ENCODE peak calls at places on chromosome 14, in ten cellular contexts. C, L, K, R, Y, Q, I, M, Z and U are unnamed samples.
A peak's percentile ranks its signal among the peaks of the same experiment; 100 is the strongest.

GRCh38 chr14:100894416-100894815 is 9.1 kb downstream of the RTL1 start:
- DNase-seq in C (no peak), L (no peak), K (no peak), R (no peak), Y (no peak), Q (no peak), I (no peak), M (no peak), Z (no peak), U (no peak)

GRCh38 chr14:99916091-99916383 is 122.8 kb downstream of the EML1 start:
- DNase-seq in C (no peak), L (no peak), K (no peak), R (no peak), Y (no peak), Q (no peak), I (no peak), M (no peak), Z (no peak), U (no peak)

GRCh38 chr14:85241022-85241880 is 288.7 kb upstream of the FLRT2 start:
- DNase-seq in C (no peak), L (no peak), K (no peak), R (no peak), Y (no peak), Q (no peak), I (no peak), M (no peak), Z (no peak), U (no peak)

GRCh38 chr14:64507376-64508156 is 3.0 kb downstream of the ZBTB1 start:
- DNase-seq in C (no peak), L (no peak), K (no peak), R (no peak), Y (no peak), Q (no peak), I (no peak), M (no peak), Z (no peak), U (no peak)

GRCh38 chr14:77145975-77146740 is 4.6 kb upstream of the ZDHHC22 start:
- DNase-seq in C (no peak), L (no peak), K (no peak), R (no peak), Y (peak; percentile 17), Q (no peak), I (peak; percentile 35), M (no peak), Z (no peak), U (no peak)

GRCh38 chr14:104009297-104009696 is 67.0 kb upstream of the RD3L start:
- DNase-seq in C (no peak), L (no peak), K (no peak), R (no peak), Y (no peak), Q (no peak), I (no peak), M (no peak), Z (no peak), U (no peak)

GRCh38 chr14:37650356-37651037 is 55.1 kb downstream of the TTC6 start:
- DNase-seq in C (no peak), L (no peak), K (peak; percentile 28), R (no peak), Y (no peak), Q (no peak), I (no peak), M (no peak), Z (no peak), U (no peak)

GRCh38 chr14:84006643-84007137 is 1523.3 kb upstream of the FLRT2 start:
- DNase-seq in C (no peak), L (no peak), K (peak; percentile 33), R (no peak), Y (no peak), Q (no peak), I (no peak), M (no peak), Z (no peak), U (no peak)

GRCh38 chr14:57746563-57746962 is 119.3 kb downstream of the SLC35F4 start:
- DNase-seq in C (no peak), L (no peak), K (no peak), R (no peak), Y (no peak), Q (no peak), I (no peak), M (no peak), Z (no peak), U (no peak)

DNA sequence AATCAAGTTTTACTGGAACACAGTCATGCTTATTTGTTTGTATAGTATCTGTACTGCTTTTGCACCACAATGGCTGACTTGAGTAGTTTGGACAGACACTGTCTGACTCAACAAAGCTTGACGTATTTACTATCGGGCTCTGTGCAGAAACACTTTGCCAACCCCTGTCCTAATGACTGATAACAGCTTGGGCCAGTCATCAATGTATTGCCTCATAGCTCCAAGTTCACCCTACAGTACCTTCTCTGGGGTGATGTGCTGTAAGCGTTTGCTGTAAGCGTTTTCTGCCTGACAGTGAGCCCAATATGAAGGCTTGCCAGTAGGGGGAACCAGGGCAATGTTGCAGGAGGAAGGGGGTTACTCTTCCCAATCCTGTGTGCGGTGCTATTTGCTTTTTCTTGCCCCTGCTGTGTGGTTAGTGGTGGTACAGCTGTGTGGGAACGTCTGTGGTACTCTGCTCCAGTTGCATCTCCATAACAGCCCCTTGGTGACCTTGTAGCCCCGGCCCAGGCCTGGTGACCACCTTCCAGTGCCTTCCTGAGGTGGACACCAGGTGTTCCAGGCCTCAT is 5.4 kb upstream of the CCDC177 start:
- DNase-seq in C (no peak), L (no peak), K (peak; percentile 88), R (peak; percentile 30), Y (no peak), Q (no peak), I (no peak), M (peak; percentile 37), Z (no peak), U (no peak)
- TF ChIP-seq POLR2AphosphoS5 in C (no peak), L (no peak), K (no peak), R (peak; percentile 74), Y (no peak), Q (peak; percentile 56), I (no peak), M (no peak), Z (no peak), U (no peak)

DNA sequence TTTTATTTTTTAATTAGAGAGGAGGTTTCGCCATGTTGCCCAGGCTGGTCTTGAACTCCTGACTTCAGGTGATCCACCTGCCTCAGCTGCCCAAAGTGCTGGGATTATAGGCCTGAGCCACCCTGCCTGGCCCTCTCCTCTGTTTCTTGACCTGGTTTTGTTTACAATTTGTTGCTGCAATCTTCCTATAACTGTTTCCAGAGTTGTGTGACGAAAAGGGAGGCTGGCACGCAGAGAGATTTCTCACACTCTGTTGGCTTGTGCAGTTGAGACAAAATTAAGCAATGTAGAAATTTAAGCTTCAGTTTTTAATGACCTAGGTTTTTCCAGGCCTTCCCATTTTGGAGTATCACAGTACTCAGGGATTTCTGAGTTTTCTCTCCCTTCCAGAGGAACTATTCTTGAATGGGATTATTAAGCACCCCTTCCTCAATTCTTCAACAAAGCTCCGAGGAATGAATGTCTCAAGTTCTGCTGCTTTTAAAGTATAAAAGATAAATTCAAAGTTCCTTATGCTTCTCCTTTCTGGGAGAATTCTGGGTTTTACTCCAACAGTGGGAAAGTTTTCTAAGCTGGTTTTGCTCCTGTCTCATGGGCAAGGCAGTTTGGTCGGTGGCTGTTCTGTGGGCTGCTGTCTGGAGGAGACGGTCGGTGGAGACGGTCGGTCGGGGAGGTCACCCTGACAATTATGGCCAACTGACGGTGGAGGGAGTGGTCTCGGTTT is 20.4 kb upstream of the FOS start:
- DNase-seq in C (no peak), L (no peak), K (no peak), R (peak; percentile 45), Y (peak; percentile 91), Q (peak; percentile 64), I (peak; percentile 91), M (no peak), Z (peak; percentile 61), U (no peak)
- TF ChIP-seq POLR2AphosphoS5 in C (no peak), L (peak; percentile 28), K (no peak), R (peak; percentile 56), Y (no peak), Q (peak; percentile 66), I (no peak), M (no peak), Z (peak; percentile 30), U (no peak)

GRCh38 chr14:105023144-105023543 is 2.3 kb upstream of the CDCA4 start:
- DNase-seq in C (no peak), L (no peak), K (no peak), R (no peak), Y (no peak), Q (no peak), I (no peak), M (no peak), Z (no peak), U (no peak)
- TF ChIP-seq POLR2AphosphoS5 in C (no peak), L (no peak), K (no peak), R (no peak), Y (no peak), Q (no peak), I (no peak), M (no peak), Z (no peak), U (no peak)

GRCh38 chr14:94025720-94026119 is 420 bp upstream of the OTUB2 start:
- DNase-seq in C (no peak), L (no peak), K (no peak), R (no peak), Y (no peak), Q (no peak), I (no peak), M (no peak), Z (no peak), U (no peak)

GRCh38 chr14:94026886-94027469 is 838 bp downstream of the OTUB2 start:
- DNase-seq in C (no peak), L (no peak), K (peak; percentile 42), R (no peak), Y (no peak), Q (no peak), I (no peak), M (no peak), Z (no peak), U (no peak)

GRCh38 chr14:94024549-94024948 is 1.6 kb upstream of the OTUB2 start:
- DNase-seq in C (no peak), L (no peak), K (no peak), R (no peak), Y (no peak), Q (no peak), I (no peak), M (no peak), Z (no peak), U (no peak)

GRCh38 chr14:94027566-94028449 is 1.7 kb downstream of the OTUB2 start:
- DNase-seq in C (no peak), L (no peak), K (no peak), R (peak; percentile 30), Y (no peak), Q (no peak), I (no peak), M (no peak), Z (no peak), U (no peak)

DNA sequence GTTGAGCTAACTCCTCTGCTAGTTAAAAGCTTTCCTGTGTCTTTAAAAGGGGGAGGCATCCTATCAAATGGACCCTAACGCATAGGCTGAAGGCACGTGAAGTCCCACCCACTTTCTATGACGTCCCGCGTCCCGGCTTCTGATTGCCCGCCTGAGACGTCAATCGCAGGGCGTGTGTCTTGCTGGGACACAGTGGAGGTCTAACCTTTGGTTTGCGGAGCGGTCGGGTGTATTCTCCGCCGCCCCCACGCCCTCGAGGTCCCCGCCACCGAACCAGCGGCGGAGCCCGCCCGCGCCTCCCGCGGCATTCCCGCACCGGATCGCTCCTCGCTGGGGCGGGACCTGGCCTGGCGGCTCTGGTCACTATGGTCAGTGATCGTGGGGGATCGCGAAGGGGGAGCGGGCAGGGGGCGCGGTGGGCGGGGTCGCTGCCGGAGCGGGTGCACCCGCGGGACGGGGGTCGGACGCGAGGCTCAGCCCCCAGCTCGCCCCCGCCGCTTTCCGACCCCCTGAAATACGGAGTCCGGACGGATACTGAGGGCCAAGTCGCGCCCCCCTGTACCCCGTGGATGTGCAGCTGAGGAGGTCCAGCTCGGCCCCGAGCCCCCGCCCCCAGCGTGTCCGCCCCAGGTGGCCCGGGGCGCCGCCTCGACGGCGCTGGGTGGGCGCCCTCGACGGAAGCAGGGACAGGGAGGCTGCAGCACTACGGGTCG is at the start of gene OTUB2:
- DNase-seq in C (peak; percentile 99), L (peak; percentile 95), K (peak; percentile 98), R (peak; percentile 98), Y (peak; percentile 98), Q (peak; percentile 95), I (peak; percentile 96), M (peak; percentile 97), Z (peak; percentile 99), U (peak; percentile 93)
- TF ChIP-seq POLR2AphosphoS5 in C (no peak), L (no peak), K (no peak), R (peak; percentile 75), Y (no peak), Q (peak; percentile 94), I (no peak), M (no peak), Z (no peak), U (no peak)